ENCODE peak calls at places on chromosome 4, in six cellular contexts. S, Z, R, F, B and J are unnamed samples.
A peak's percentile ranks its signal among the peaks of the same experiment; 100 is the strongest.

GRCh38 chr4:25813705-25814104 is 49.1 kb downstream of the SEL1L3 start:
- DNase-seq in S (no peak), Z (peak; percentile 65), R (no peak), F (no peak), B (no peak), J (no peak)

GRCh38 chr4:145545538-145546224 is 64.0 kb downstream of the SMAD1 start:
- DNase-seq in S (no peak), Z (no peak), R (no peak), F (peak; percentile 10), B (no peak), J (no peak)

GRCh38 chr4:51958199-51958968 is 61.8 kb downstream of the LRRC66 start:
- DNase-seq in S (no peak), Z (no peak), R (no peak), F (no peak), B (no peak), J (no peak)

GRCh38 chr4:107808572-107808971 is 16.2 kb upstream of the SGMS2 start:
- DNase-seq in S (no peak), Z (no peak), R (no peak), F (no peak), B (no peak), J (no peak)

GRCh38 chr4:69518543-69519198 is 23.0 kb upstream of the UGT2B4 start:
- DNase-seq in S (no peak), Z (no peak), R (no peak), F (no peak), B (no peak), J (no peak)

GRCh38 chr4:61723492-61723891 is 523.4 kb downstream of the ADGRL3 start:
- DNase-seq in S (no peak), Z (no peak), R (no peak), F (no peak), B (no peak), J (no peak)

GRCh38 chr4:112061418-112061817 is 83.8 kb upstream of the FAM241A start:
- DNase-seq in S (no peak), Z (no peak), R (no peak), F (no peak), B (no peak), J (no peak)

GRCh38 chr4:74374561-74375327 is 9.8 kb downstream of the EREG start:
- DNase-seq in S (no peak), Z (no peak), R (no peak), F (no peak), B (no peak), J (no peak)

GRCh38 chr4:63122955-63123354 is 1286.3 kb downstream of the TECRL start:
- DNase-seq in S (no peak), Z (no peak), R (no peak), F (no peak), B (no peak), J (no peak)

GRCh38 chr4:87657525-87657924 is 7.4 kb downstream of the DMP1 start:
- DNase-seq in S (no peak), Z (no peak), R (no peak), F (no peak), B (no peak), J (no peak)

GRCh38 chr4:127870688-127871087 is 10.0 kb upstream of the PLK4 start:
- DNase-seq in S (no peak), Z (no peak), R (no peak), F (no peak), B (no peak), J (no peak)

GRCh38 chr4:138348055-138348454 is 105.9 kb upstream of the SLC7A11 start:
- DNase-seq in S (peak; percentile 32), Z (peak; percentile 80), R (no peak), F (no peak), B (no peak), J (no peak)

GRCh38 chr4:172982151-172982590 is 186.4 kb upstream of the GALNT7 start:
- DNase-seq in S (peak; percentile 33), Z (no peak), R (no peak), F (no peak), B (no peak), J (no peak)
- TF ChIP-seq POLR2AphosphoS5 in S (no peak), Z (no peak), R (no peak), F (no peak), B (no peak), J (no peak)

DNA sequence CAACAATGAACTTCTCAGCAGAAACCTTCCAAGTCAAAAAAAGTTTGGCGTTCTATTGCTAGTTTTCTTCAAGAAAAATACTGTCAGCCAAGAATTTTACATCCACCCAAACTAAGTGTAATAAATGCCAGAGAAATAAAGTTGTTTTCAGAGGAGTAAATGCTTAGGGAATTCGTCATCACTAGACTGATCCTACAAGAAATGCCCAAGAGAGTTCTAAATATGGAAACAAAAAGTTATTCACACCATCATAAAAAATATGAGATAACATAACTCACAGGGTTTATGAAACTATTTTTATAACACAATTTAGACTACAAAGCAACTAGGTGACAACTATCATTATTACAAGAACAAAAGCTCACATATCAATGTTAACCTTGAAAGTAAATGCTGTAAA is 259.5 kb upstream of the GABRA2 start:
- DNase-seq in S (no peak), Z (no peak), R (no peak), F (no peak), B (no peak), J (no peak)
- TF ChIP-seq TAF1 in S (no peak), Z (no peak), R (no peak), F (no peak), B (no peak), J (no peak)

DNA sequence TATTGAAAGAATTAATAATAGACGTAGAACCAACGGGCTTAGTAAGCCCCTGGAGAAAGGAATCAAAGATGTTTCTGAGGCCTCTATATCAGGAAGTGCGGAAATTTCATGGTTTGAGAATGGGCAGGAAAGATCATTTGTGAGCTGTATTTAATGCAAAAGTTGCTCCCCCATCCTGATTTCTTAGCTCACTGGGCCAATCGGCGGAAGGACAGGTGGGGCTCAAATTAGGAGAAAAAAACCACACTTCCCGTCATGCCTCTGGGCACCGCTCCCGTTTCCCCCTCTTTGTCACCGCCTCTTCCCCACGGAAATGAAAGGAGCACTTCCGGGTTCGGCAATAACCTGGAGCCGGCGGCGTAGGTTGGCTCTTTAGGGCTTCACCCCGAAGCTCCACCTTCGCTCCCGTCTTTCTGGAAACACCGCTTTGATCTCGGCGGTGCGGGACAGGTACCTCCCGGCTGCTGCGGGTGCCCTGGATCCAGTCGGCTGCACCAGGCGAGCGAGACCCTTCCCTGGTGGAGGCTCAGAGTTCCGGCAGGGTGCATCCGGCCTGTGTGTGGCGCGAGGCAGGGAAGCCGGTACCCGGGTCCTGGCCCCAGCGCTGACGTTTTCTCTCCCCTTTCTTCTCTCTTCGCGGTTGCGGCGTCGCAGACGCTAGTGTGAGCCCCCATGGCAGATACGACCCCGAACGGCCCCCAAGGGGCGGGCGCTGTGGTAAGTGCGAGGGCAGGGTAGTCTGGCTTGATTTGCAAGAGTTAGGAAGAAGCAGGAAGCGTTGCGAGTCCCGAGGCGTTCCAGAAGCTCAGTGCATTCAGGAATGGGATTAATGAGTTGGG is at the start of gene TMEM33:
- DNase-seq in S (peak; percentile 71), Z (peak; percentile 94), R (peak; percentile 87), F (peak; percentile 76), B (peak; percentile 60), J (peak; percentile 54)
- TF ChIP-seq POLR2A in S (peak; percentile 85), Z (peak; percentile 82), R (peak; percentile 93), F (peak; percentile 53), B (peak; percentile 84), J (peak; percentile 86)

GRCh38 chr4:16967722-16968121 is 69.3 kb upstream of the LDB2 start:
- DNase-seq in S (no peak), Z (no peak), R (no peak), F (no peak), B (no peak), J (no peak)
- TF ChIP-seq POLR2AphosphoS5 in S (no peak), Z (no peak), R (no peak), F (no peak), B (no peak), J (no peak)